ENCODE peak calls at places on chromosome 6, in ten cellular contexts. X is ecto neural progenitor cell; C is LoVo; R is Panc1; A is spleen; T is stimulated activated CD4-positive, alpha-beta T cell treated with anti-CD3 and anti-CD28 coated beads, TNF-alpha, amount 100 ng/mL, for 4 hours; F is HuH-7.5; B is NCI-H2107; N is activated gamma-delta T cell; O is head of caudate nucleus. I is an unnamed sample.

GRCh38 chr6:17130786-17131185 is 28.9 kb downstream of the STMND1 start:
- DNase-seq in X (no peak), C (no peak), R (no peak), A (no peak), T (no peak), F (no peak), B (no peak), N (no peak), O (no peak), I (no peak)

GRCh38 chr6:37709250-37709931 is 11.7 kb upstream of the MDGA1 start:
- DNase-seq in X (no peak), C (no peak), R (no peak), A (no peak), T (no peak), F (no peak), B (no peak), N (no peak), O (no peak), I (no peak)

GRCh38 chr6:27414996-27415395 is 26.4 kb downstream of the ZNF391 start:
- DNase-seq in X (no peak), C (no peak), R (no peak), A (no peak), T (no peak), F (no peak), B (no peak), N (no peak), O (no peak), I (no peak)

GRCh38 chr6:169188051-169188863 is 65.4 kb downstream of the THBS2 start:
- DNase-seq in X (no peak), C (no peak), R (no peak), A (no peak), T (no peak), F (no peak), B (no peak), N (no peak), O (no peak), I (no peak)

GRCh38 chr6:15500901-15501805 is 161.7 kb downstream of the DTNBP1 start:
- DNase-seq in X (no peak), C (no peak), R (no peak), A (peak), T (no peak), F (no peak), B (no peak), N (no peak), O (no peak), I (no peak)

GRCh38 chr6:36349240-36349639 is 12.6 kb upstream of the BNIP5 start:
- DNase-seq in X (no peak), C (no peak), R (no peak), A (no peak), T (no peak), F (no peak), B (peak), N (no peak), O (peak), I (no peak)

GRCh38 chr6:138296786-138297185 is 78.5 kb upstream of the PBOV1 start:
- DNase-seq in X (no peak), C (no peak), R (no peak), A (no peak), T (no peak), F (no peak), B (no peak), N (no peak), O (no peak), I (no peak)

GRCh38 chr6:107532707-107533106 is 42.8 kb downstream of the SOBP start:
- DNase-seq in X (no peak), C (no peak), R (no peak), A (no peak), T (no peak), F (no peak), B (no peak), N (no peak), O (no peak), I (no peak)

GRCh38 chr6:53494076-53494475 is 50.8 kb downstream of the GCLC start:
- DNase-seq in X (no peak), C (no peak), R (no peak), A (no peak), T (no peak), F (no peak), B (no peak), N (no peak), O (no peak), I (no peak)

GRCh38 chr6:143059616-143060353 is 904 bp upstream of the AIG1 start:
- DNase-seq in X (no peak), C (peak), R (no peak), A (no peak), T (peak), F (peak), B (no peak), N (no peak), O (no peak), I (no peak)

GRCh38 chr6:1016329-1017302 is 295.3 kb upstream of the FOXQ1 start:
- DNase-seq in X (no peak), C (peak), R (no peak), A (no peak), T (no peak), F (no peak), B (no peak), N (no peak), O (no peak), I (no peak)

GRCh38 chr6:112117554-112117953 is 30.2 kb downstream of the FAM229B start:
- DNase-seq in X (no peak), C (peak), R (no peak), A (no peak), T (no peak), F (no peak), B (no peak), N (no peak), O (no peak), I (no peak)

I was measured in memory B cell.